ENCODE peak calls at places on chromosome 6, in four cellular contexts. One of them, this sample, is unnamed.

GRCh38 chr6:122696853-122697252 is 82.7 kb upstream of the FABP7 start:
- DNase-seq in adrenal gland: no peak
- DNase-seq in ovary: no peak
- DNase-seq in GM12865: no peak
- DNase-seq in this sample: no peak

GRCh38 chr6:43712590-43712989 is 25.0 kb upstream of the MRPS18A start:
- DNase-seq in adrenal gland: no peak
- DNase-seq in ovary: no peak
- DNase-seq in GM12865: no peak
- DNase-seq in this sample: no peak

GRCh38 chr6:142744836-142745235 is 200.1 kb downstream of the HIVEP2 start:
- DNase-seq in adrenal gland: no peak
- DNase-seq in ovary: no peak
- DNase-seq in GM12865: no peak
- DNase-seq in this sample: no peak

GRCh38 chr6:3809515-3809891 is 39.7 kb upstream of the FAM50B start:
- DNase-seq in adrenal gland: no peak
- DNase-seq in ovary: no peak
- DNase-seq in GM12865: no peak
- DNase-seq in this sample: no peak

GRCh38 chr6:169251371-169251802 is 2.3 kb downstream of the THBS2 start:
- DNase-seq in adrenal gland: no peak
- DNase-seq in ovary: no peak
- DNase-seq in GM12865: no peak
- DNase-seq in this sample: no peak

GRCh38 chr6:90397047-90397446 is 100.4 kb upstream of the BACH2 start:
- DNase-seq in adrenal gland: no peak
- DNase-seq in ovary: no peak
- DNase-seq in GM12865: no peak
- DNase-seq in this sample: no peak

GRCh38 chr6:77457720-77458349 is 5.5 kb downstream of the HTR1B start:
- DNase-seq in adrenal gland: peak; percentile 80
- DNase-seq in ovary: peak; percentile 41
- DNase-seq in GM12865: peak; percentile 61
- DNase-seq in this sample: peak; percentile 84

GRCh38 chr6:32641122-32641521 is 3.9 kb downstream of the HLA-DQA1 start:
- DNase-seq in adrenal gland: no peak
- DNase-seq in ovary: no peak
- DNase-seq in GM12865: no peak
- DNase-seq in this sample: no peak

GRCh38 chr6:5124526-5124925 is 39.4 kb downstream of the PPP1R3G start:
- DNase-seq in adrenal gland: no peak
- DNase-seq in ovary: no peak
- DNase-seq in GM12865: no peak
- DNase-seq in this sample: no peak

GRCh38 chr6:82251942-82252341 is 4.4 kb upstream of the IBTK start:
- DNase-seq in adrenal gland: no peak
- DNase-seq in ovary: no peak
- DNase-seq in GM12865: peak; percentile 46
- DNase-seq in this sample: no peak

GRCh38 chr6:44454198-44454597 is 66.7 kb downstream of the CDC5L start:
- DNase-seq in adrenal gland: no peak
- DNase-seq in ovary: no peak
- DNase-seq in GM12865: no peak
- DNase-seq in this sample: no peak

GRCh38 chr6:41723178-41723935 is 12.1 kb downstream of the TFEB start:
- DNase-seq in adrenal gland: peak; percentile 85
- DNase-seq in ovary: no peak
- DNase-seq in GM12865: peak; percentile 94
- DNase-seq in this sample: peak; percentile 70

GRCh38 chr6:24197892-24198291 is 71.9 kb downstream of the NRSN1 start:
- DNase-seq in adrenal gland: no peak
- DNase-seq in ovary: no peak
- DNase-seq in GM12865: no peak
- DNase-seq in this sample: no peak

GRCh38 chr6:128599036-128599435 is 78.6 kb upstream of the PTPRK start:
- DNase-seq in adrenal gland: no peak
- DNase-seq in ovary: no peak
- DNase-seq in GM12865: no peak
- DNase-seq in this sample: no peak

GRCh38 chr6:129675669-129676472 is 34.1 kb downstream of the ARHGAP18 start:
- DNase-seq in adrenal gland: no peak
- DNase-seq in ovary: no peak
- DNase-seq in GM12865: no peak
- DNase-seq in this sample: no peak

GRCh38 chr6:155050311-155050710 is 55.2 kb downstream of the TIAM2 start:
- DNase-seq in adrenal gland: no peak
- DNase-seq in ovary: no peak
- DNase-seq in GM12865: peak; percentile 74
- DNase-seq in this sample: no peak

GRCh38 chr6:43963203-43963602 is 164.0 kb downstream of the MRPL14 start:
- DNase-seq in adrenal gland: no peak
- DNase-seq in ovary: no peak
- DNase-seq in GM12865: no peak
- DNase-seq in this sample: no peak

GRCh38 chr6:139967497-139967896 is 593.0 kb upstream of the CITED2 start:
- DNase-seq in adrenal gland: no peak
- DNase-seq in ovary: no peak
- DNase-seq in GM12865: no peak
- DNase-seq in this sample: no peak

GRCh38 chr6:109236140-109237081 is 141.1 kb downstream of the CEP57L1 start:
- DNase-seq in adrenal gland: no peak
- DNase-seq in ovary: no peak
- DNase-seq in GM12865: peak; percentile 41
- DNase-seq in this sample: peak; percentile 45

GRCh38 chr6:1657116-1657776 is 47.5 kb downstream of the FOXC1 start:
- DNase-seq in adrenal gland: no peak
- DNase-seq in ovary: no peak
- DNase-seq in GM12865: no peak
- DNase-seq in this sample: peak; percentile 28

GRCh38 chr6:158489441-158489840 is 70.5 kb upstream of the TMEM181 start:
- DNase-seq in adrenal gland: no peak
- DNase-seq in ovary: no peak
- DNase-seq in GM12865: no peak
- DNase-seq in this sample: no peak

GRCh38 chr6:100622907-100623692 is 158.4 kb upstream of the SIM1 start:
- DNase-seq in adrenal gland: no peak
- DNase-seq in ovary: no peak
- DNase-seq in GM12865: no peak
- DNase-seq in this sample: no peak

GRCh38 chr6:30885481-30885998 is 1.2 kb downstream of the DDR1 start:
- DNase-seq in adrenal gland: no peak
- DNase-seq in ovary: no peak
- DNase-seq in GM12865: no peak
- DNase-seq in this sample: no peak

GRCh38 chr6:36836091-36836770 is 3.0 kb downstream of the CPNE5 start:
- DNase-seq in adrenal gland: no peak
- DNase-seq in ovary: no peak
- DNase-seq in GM12865: no peak
- DNase-seq in this sample: no peak
- TF ChIP-seq CTCF in adrenal gland: no peak
- TF ChIP-seq CTCF in ovary: no peak
- TF ChIP-seq CTCF in GM12865: peak; percentile 6
- TF ChIP-seq CTCF in this sample: peak; percentile 18

DNA sequence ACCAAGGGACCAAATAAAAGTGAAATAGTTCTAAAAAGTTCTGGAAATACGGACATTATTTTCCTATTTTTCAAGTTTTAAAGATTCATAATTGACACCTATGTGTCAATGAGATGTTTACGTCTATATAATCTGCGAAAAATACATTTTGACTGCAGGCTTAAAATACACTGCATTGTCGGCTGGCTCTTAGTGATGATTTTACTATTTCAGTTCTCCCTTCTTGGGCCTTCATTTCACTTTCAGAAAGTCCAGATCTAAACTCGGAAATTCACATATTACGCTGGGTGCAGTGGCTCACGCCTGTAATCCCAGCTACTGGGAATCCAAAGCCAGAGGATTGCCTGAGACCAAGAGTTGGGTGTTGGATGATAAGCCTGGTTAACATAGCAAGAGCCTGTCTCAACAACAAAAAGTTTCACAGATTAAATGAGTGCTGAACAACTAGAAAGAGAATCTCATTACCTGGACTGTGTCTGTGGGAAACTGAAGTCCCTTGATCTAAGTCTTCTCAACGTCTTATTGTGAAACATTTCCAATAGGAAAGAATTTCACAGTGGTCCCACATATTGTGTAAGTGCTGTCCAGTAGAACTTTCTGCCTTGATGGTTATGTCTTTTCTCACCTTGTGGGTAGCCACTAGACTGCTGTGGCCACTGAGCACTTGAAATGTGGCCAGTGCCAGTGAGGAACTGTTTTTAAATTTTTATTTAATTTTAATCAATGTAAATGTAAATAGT is 1.8 kb downstream of the GINM1 start:
- DNase-seq in adrenal gland: no peak
- DNase-seq in ovary: no peak
- DNase-seq in GM12865: peak; percentile 46
- DNase-seq in this sample: no peak
- H3K4me3 ChIP-seq in adrenal gland: no peak overlapping the region
- H3K4me3 ChIP-seq in ovary: no peak overlapping the region
- H3K4me3 ChIP-seq in GM12865: peak overlapping the region; percentile 84
- H3K4me3 ChIP-seq in this sample: no peak overlapping the region

GRCh38 chr6:130760006-130760405 is 67.2 kb upstream of the SMLR1 start:
- DNase-seq in adrenal gland: peak; percentile 26
- DNase-seq in ovary: no peak
- DNase-seq in GM12865: peak; percentile 11
- DNase-seq in this sample: no peak
- TF ChIP-seq CTCF in adrenal gland: peak; percentile 20
- TF ChIP-seq CTCF in ovary: no peak
- TF ChIP-seq CTCF in GM12865: peak; percentile 38
- TF ChIP-seq CTCF in this sample: no peak

GRCh38 chr6:388202-388903 is 3.2 kb upstream of the IRF4 start:
- DNase-seq in adrenal gland: no peak
- DNase-seq in ovary: no peak
- DNase-seq in GM12865: no peak
- DNase-seq in this sample: no peak
- H3K4me3 ChIP-seq in adrenal gland: no peak overlapping the region
- H3K4me3 ChIP-seq in ovary: no peak overlapping the region
- H3K4me3 ChIP-seq in GM12865: no peak overlapping the region
- H3K4me3 ChIP-seq in this sample: no peak overlapping the region

GRCh38 chr6:15961630-15962448 is 167.0 kb upstream of the MYLIP start:
- DNase-seq in adrenal gland: no peak
- DNase-seq in ovary: no peak
- DNase-seq in GM12865: peak; percentile 67
- DNase-seq in this sample: no peak

GRCh38 chr6:15957655-15958169 is 171.2 kb upstream of the MYLIP start:
- DNase-seq in adrenal gland: no peak
- DNase-seq in ovary: no peak
- DNase-seq in GM12865: no peak
- DNase-seq in this sample: no peak

GRCh38 chr6:15962449-15962764 is 166.5 kb upstream of the MYLIP start:
- DNase-seq in adrenal gland: no peak
- DNase-seq in ovary: no peak
- DNase-seq in GM12865: peak; percentile 85
- DNase-seq in this sample: no peak

GRCh38 chr6:15956205-15957106 is 172.4 kb upstream of the MYLIP start:
- DNase-seq in adrenal gland: no peak
- DNase-seq in ovary: no peak
- DNase-seq in GM12865: no peak
- DNase-seq in this sample: no peak

GRCh38 chr6:15960740-15961629 is 167.9 kb upstream of the MYLIP start:
- DNase-seq in adrenal gland: no peak
- DNase-seq in ovary: no peak
- DNase-seq in GM12865: peak; percentile 37
- DNase-seq in this sample: no peak
- TF ChIP-seq CTCF in adrenal gland: no peak
- TF ChIP-seq CTCF in ovary: no peak
- TF ChIP-seq CTCF in GM12865: no peak
- TF ChIP-seq CTCF in this sample: no peak

DNA sequence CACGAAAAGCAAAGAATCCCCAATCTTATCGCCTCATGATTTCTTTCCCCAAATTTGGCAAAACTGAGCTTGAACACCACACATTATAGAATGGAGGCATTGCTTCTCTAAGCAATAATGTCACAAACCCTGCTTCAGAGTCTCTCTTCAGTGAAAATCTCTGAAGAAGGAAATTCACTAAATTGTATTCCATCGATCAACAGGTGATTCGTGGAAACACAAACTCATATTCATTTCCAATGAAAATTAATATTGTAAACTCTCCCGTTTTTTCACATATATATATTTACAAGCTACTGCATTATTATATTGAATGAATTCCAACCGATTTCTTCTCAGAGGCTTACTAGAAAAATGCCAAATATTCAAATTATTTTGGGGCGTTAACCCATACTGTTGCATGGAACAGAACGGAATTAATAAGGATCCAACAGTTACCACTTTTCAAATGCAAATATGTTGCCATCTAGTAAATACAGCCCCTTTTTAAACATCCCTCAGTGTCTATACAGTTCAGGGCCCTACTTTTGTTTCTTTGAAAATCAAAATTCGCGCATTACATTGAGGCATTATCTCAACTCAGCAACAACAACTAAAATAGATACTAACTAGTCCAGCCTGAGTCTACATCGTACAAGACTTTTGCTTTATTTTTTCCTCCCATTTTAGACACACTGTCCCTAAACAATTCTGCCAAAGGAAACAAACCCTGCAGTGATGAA is 1.3 kb downstream of the KIF13A start:
- DNase-seq in adrenal gland: no peak
- DNase-seq in ovary: no peak
- DNase-seq in GM12865: no peak
- DNase-seq in this sample: no peak
- H3K4me3 ChIP-seq in adrenal gland: peak overlapping the region; percentile 87
- H3K4me3 ChIP-seq in ovary: peak overlapping the region; percentile 54
- H3K4me3 ChIP-seq in GM12865: no peak overlapping the region
- H3K4me3 ChIP-seq in this sample: no peak overlapping the region